ENCODE peak calls at places on chromosomes 5 and 9, in ten cellular contexts. One of them, this sample, is unnamed.

GRCh38 chr9:98333703-98334582 is 78.5 kb upstream of the TBC1D2 start:
- DNase-seq in T-helper 9 cell: no peak
- DNase-seq in Peyer's patch: no peak
- DNase-seq in heart right ventricle: no peak
- DNase-seq in SIG-M5: no peak
- DNase-seq in T follicular helper cell: no peak
- DNase-seq in stimulated activated CD8-positive, alpha-beta memory T cell treated with anti-CD3 and anti-CD28 coated beads, Interleukin-7, amount 100 ng/mL, for 24 hours: no peak
- DNase-seq in CD8-positive, alpha-beta T cell: no peak
- DNase-seq in activated CD4-positive, alpha-beta T cell treated with anti-CD3 and anti-CD28 coated beads, Interleukin-2, amount 50 U/mL, for 1 hour: no peak
- DNase-seq in stimulated activated CD4-positive, alpha-beta T cell treated with anti-CD3 and anti-CD28 coated beads, Interleukin-4, amount 100 ng/mL, for 48 hours: no peak
- DNase-seq in this sample: peak

GRCh38 chr9:90555351-90556057 is 87.1 kb downstream of the DIRAS2 start:
- DNase-seq in T-helper 9 cell: no peak
- DNase-seq in Peyer's patch: no peak
- DNase-seq in heart right ventricle: no peak
- DNase-seq in SIG-M5: no peak
- DNase-seq in T follicular helper cell: no peak
- DNase-seq in stimulated activated CD8-positive, alpha-beta memory T cell treated with anti-CD3 and anti-CD28 coated beads, Interleukin-7, amount 100 ng/mL, for 24 hours: no peak
- DNase-seq in CD8-positive, alpha-beta T cell: no peak
- DNase-seq in activated CD4-positive, alpha-beta T cell treated with anti-CD3 and anti-CD28 coated beads, Interleukin-2, amount 50 U/mL, for 1 hour: no peak
- DNase-seq in stimulated activated CD4-positive, alpha-beta T cell treated with anti-CD3 and anti-CD28 coated beads, Interleukin-4, amount 100 ng/mL, for 48 hours: no peak
- DNase-seq in this sample: no peak

GRCh38 chr5:84059672-84060071 is 325.0 kb downstream of the EDIL3 start:
- DNase-seq in T-helper 9 cell: no peak
- DNase-seq in Peyer's patch: no peak
- DNase-seq in heart right ventricle: no peak
- DNase-seq in SIG-M5: no peak
- DNase-seq in T follicular helper cell: no peak
- DNase-seq in stimulated activated CD8-positive, alpha-beta memory T cell treated with anti-CD3 and anti-CD28 coated beads, Interleukin-7, amount 100 ng/mL, for 24 hours: no peak
- DNase-seq in CD8-positive, alpha-beta T cell: no peak
- DNase-seq in activated CD4-positive, alpha-beta T cell treated with anti-CD3 and anti-CD28 coated beads, Interleukin-2, amount 50 U/mL, for 1 hour: no peak
- DNase-seq in stimulated activated CD4-positive, alpha-beta T cell treated with anti-CD3 and anti-CD28 coated beads, Interleukin-4, amount 100 ng/mL, for 48 hours: no peak
- DNase-seq in this sample: no peak

GRCh38 chr9:94920439-94920951 is 194.0 kb downstream of the AOPEP start:
- DNase-seq in T-helper 9 cell: no peak
- DNase-seq in Peyer's patch: no peak
- DNase-seq in heart right ventricle: no peak
- DNase-seq in SIG-M5: no peak
- DNase-seq in T follicular helper cell: no peak
- DNase-seq in stimulated activated CD8-positive, alpha-beta memory T cell treated with anti-CD3 and anti-CD28 coated beads, Interleukin-7, amount 100 ng/mL, for 24 hours: no peak
- DNase-seq in CD8-positive, alpha-beta T cell: no peak
- DNase-seq in activated CD4-positive, alpha-beta T cell treated with anti-CD3 and anti-CD28 coated beads, Interleukin-2, amount 50 U/mL, for 1 hour: no peak
- DNase-seq in stimulated activated CD4-positive, alpha-beta T cell treated with anti-CD3 and anti-CD28 coated beads, Interleukin-4, amount 100 ng/mL, for 48 hours: no peak
- DNase-seq in this sample: no peak

GRCh38 chr5:67401166-67401565 is 204.6 kb upstream of the CD180 start:
- DNase-seq in T-helper 9 cell: no peak
- DNase-seq in Peyer's patch: no peak
- DNase-seq in heart right ventricle: no peak
- DNase-seq in SIG-M5: no peak
- DNase-seq in T follicular helper cell: no peak
- DNase-seq in stimulated activated CD8-positive, alpha-beta memory T cell treated with anti-CD3 and anti-CD28 coated beads, Interleukin-7, amount 100 ng/mL, for 24 hours: no peak
- DNase-seq in CD8-positive, alpha-beta T cell: no peak
- DNase-seq in activated CD4-positive, alpha-beta T cell treated with anti-CD3 and anti-CD28 coated beads, Interleukin-2, amount 50 U/mL, for 1 hour: no peak
- DNase-seq in stimulated activated CD4-positive, alpha-beta T cell treated with anti-CD3 and anti-CD28 coated beads, Interleukin-4, amount 100 ng/mL, for 48 hours: no peak
- DNase-seq in this sample: no peak

GRCh38 chr5:170121321-170121720 is 15.6 kb downstream of the FOXI1 start:
- DNase-seq in T-helper 9 cell: no peak
- DNase-seq in Peyer's patch: no peak
- DNase-seq in heart right ventricle: no peak
- DNase-seq in SIG-M5: no peak
- DNase-seq in T follicular helper cell: no peak
- DNase-seq in stimulated activated CD8-positive, alpha-beta memory T cell treated with anti-CD3 and anti-CD28 coated beads, Interleukin-7, amount 100 ng/mL, for 24 hours: no peak
- DNase-seq in CD8-positive, alpha-beta T cell: no peak
- DNase-seq in activated CD4-positive, alpha-beta T cell treated with anti-CD3 and anti-CD28 coated beads, Interleukin-2, amount 50 U/mL, for 1 hour: no peak
- DNase-seq in stimulated activated CD4-positive, alpha-beta T cell treated with anti-CD3 and anti-CD28 coated beads, Interleukin-4, amount 100 ng/mL, for 48 hours: no peak
- DNase-seq in this sample: no peak

GRCh38 chr5:88727705-88728313 is 155.2 kb downstream of the MEF2C start:
- DNase-seq in T-helper 9 cell: no peak
- DNase-seq in Peyer's patch: no peak
- DNase-seq in heart right ventricle: no peak
- DNase-seq in SIG-M5: no peak
- DNase-seq in T follicular helper cell: no peak
- DNase-seq in stimulated activated CD8-positive, alpha-beta memory T cell treated with anti-CD3 and anti-CD28 coated beads, Interleukin-7, amount 100 ng/mL, for 24 hours: no peak
- DNase-seq in CD8-positive, alpha-beta T cell: no peak
- DNase-seq in activated CD4-positive, alpha-beta T cell treated with anti-CD3 and anti-CD28 coated beads, Interleukin-2, amount 50 U/mL, for 1 hour: no peak
- DNase-seq in stimulated activated CD4-positive, alpha-beta T cell treated with anti-CD3 and anti-CD28 coated beads, Interleukin-4, amount 100 ng/mL, for 48 hours: no peak
- DNase-seq in this sample: peak

GRCh38 chr9:6938447-6938846 is 180.7 kb downstream of the KDM4C start:
- DNase-seq in T-helper 9 cell: no peak
- DNase-seq in Peyer's patch: no peak
- DNase-seq in heart right ventricle: peak
- DNase-seq in SIG-M5: no peak
- DNase-seq in T follicular helper cell: no peak
- DNase-seq in stimulated activated CD8-positive, alpha-beta memory T cell treated with anti-CD3 and anti-CD28 coated beads, Interleukin-7, amount 100 ng/mL, for 24 hours: no peak
- DNase-seq in CD8-positive, alpha-beta T cell: no peak
- DNase-seq in activated CD4-positive, alpha-beta T cell treated with anti-CD3 and anti-CD28 coated beads, Interleukin-2, amount 50 U/mL, for 1 hour: no peak
- DNase-seq in stimulated activated CD4-positive, alpha-beta T cell treated with anti-CD3 and anti-CD28 coated beads, Interleukin-4, amount 100 ng/mL, for 48 hours: no peak
- DNase-seq in this sample: peak

GRCh38 chr5:148573374-148573773 is 81.0 kb downstream of the HTR4 start:
- DNase-seq in T-helper 9 cell: no peak
- DNase-seq in Peyer's patch: no peak
- DNase-seq in heart right ventricle: no peak
- DNase-seq in SIG-M5: no peak
- DNase-seq in T follicular helper cell: no peak
- DNase-seq in stimulated activated CD8-positive, alpha-beta memory T cell treated with anti-CD3 and anti-CD28 coated beads, Interleukin-7, amount 100 ng/mL, for 24 hours: no peak
- DNase-seq in CD8-positive, alpha-beta T cell: no peak
- DNase-seq in activated CD4-positive, alpha-beta T cell treated with anti-CD3 and anti-CD28 coated beads, Interleukin-2, amount 50 U/mL, for 1 hour: no peak
- DNase-seq in stimulated activated CD4-positive, alpha-beta T cell treated with anti-CD3 and anti-CD28 coated beads, Interleukin-4, amount 100 ng/mL, for 48 hours: no peak
- DNase-seq in this sample: no peak

GRCh38 chr9:137070906-137071275 is 534 bp upstream of the SAPCD2 start:
- DNase-seq in T-helper 9 cell: no peak
- DNase-seq in Peyer's patch: peak
- DNase-seq in heart right ventricle: peak
- DNase-seq in SIG-M5: no peak
- DNase-seq in T follicular helper cell: no peak
- DNase-seq in stimulated activated CD8-positive, alpha-beta memory T cell treated with anti-CD3 and anti-CD28 coated beads, Interleukin-7, amount 100 ng/mL, for 24 hours: no peak
- DNase-seq in CD8-positive, alpha-beta T cell: no peak
- DNase-seq in activated CD4-positive, alpha-beta T cell treated with anti-CD3 and anti-CD28 coated beads, Interleukin-2, amount 50 U/mL, for 1 hour: no peak
- DNase-seq in stimulated activated CD4-positive, alpha-beta T cell treated with anti-CD3 and anti-CD28 coated beads, Interleukin-4, amount 100 ng/mL, for 48 hours: no peak
- DNase-seq in this sample: no peak

GRCh38 chr5:79936644-79937216 is 54.3 kb downstream of the MTX3 start:
- DNase-seq in T-helper 9 cell: no peak
- DNase-seq in Peyer's patch: no peak
- DNase-seq in heart right ventricle: no peak
- DNase-seq in SIG-M5: no peak
- DNase-seq in T follicular helper cell: no peak
- DNase-seq in stimulated activated CD8-positive, alpha-beta memory T cell treated with anti-CD3 and anti-CD28 coated beads, Interleukin-7, amount 100 ng/mL, for 24 hours: no peak
- DNase-seq in CD8-positive, alpha-beta T cell: no peak
- DNase-seq in activated CD4-positive, alpha-beta T cell treated with anti-CD3 and anti-CD28 coated beads, Interleukin-2, amount 50 U/mL, for 1 hour: no peak
- DNase-seq in stimulated activated CD4-positive, alpha-beta T cell treated with anti-CD3 and anti-CD28 coated beads, Interleukin-4, amount 100 ng/mL, for 48 hours: no peak
- DNase-seq in this sample: no peak

GRCh38 chr5:5200133-5200532 is 60.0 kb downstream of the ADAMTS16 start:
- DNase-seq in T-helper 9 cell: no peak
- DNase-seq in Peyer's patch: no peak
- DNase-seq in heart right ventricle: no peak
- DNase-seq in SIG-M5: no peak
- DNase-seq in T follicular helper cell: no peak
- DNase-seq in stimulated activated CD8-positive, alpha-beta memory T cell treated with anti-CD3 and anti-CD28 coated beads, Interleukin-7, amount 100 ng/mL, for 24 hours: no peak
- DNase-seq in CD8-positive, alpha-beta T cell: no peak
- DNase-seq in activated CD4-positive, alpha-beta T cell treated with anti-CD3 and anti-CD28 coated beads, Interleukin-2, amount 50 U/mL, for 1 hour: no peak
- DNase-seq in stimulated activated CD4-positive, alpha-beta T cell treated with anti-CD3 and anti-CD28 coated beads, Interleukin-4, amount 100 ng/mL, for 48 hours: no peak
- DNase-seq in this sample: no peak

GRCh38 chr9:137159105-137160053 is 10.5 kb downstream of the LRRC26 start:
- DNase-seq in T-helper 9 cell: no peak
- DNase-seq in Peyer's patch: no peak
- DNase-seq in heart right ventricle: no peak
- DNase-seq in SIG-M5: no peak
- DNase-seq in T follicular helper cell: no peak
- DNase-seq in stimulated activated CD8-positive, alpha-beta memory T cell treated with anti-CD3 and anti-CD28 coated beads, Interleukin-7, amount 100 ng/mL, for 24 hours: no peak
- DNase-seq in CD8-positive, alpha-beta T cell: no peak
- DNase-seq in activated CD4-positive, alpha-beta T cell treated with anti-CD3 and anti-CD28 coated beads, Interleukin-2, amount 50 U/mL, for 1 hour: no peak
- DNase-seq in stimulated activated CD4-positive, alpha-beta T cell treated with anti-CD3 and anti-CD28 coated beads, Interleukin-4, amount 100 ng/mL, for 48 hours: no peak
- DNase-seq in this sample: no peak

GRCh38 chr9:65411901-65412300 is 126.9 kb upstream of the FOXD4L5 start:
- DNase-seq in T-helper 9 cell: no peak
- DNase-seq in Peyer's patch: no peak
- DNase-seq in heart right ventricle: no peak
- DNase-seq in SIG-M5: no peak
- DNase-seq in T follicular helper cell: no peak
- DNase-seq in stimulated activated CD8-positive, alpha-beta memory T cell treated with anti-CD3 and anti-CD28 coated beads, Interleukin-7, amount 100 ng/mL, for 24 hours: no peak
- DNase-seq in CD8-positive, alpha-beta T cell: no peak
- DNase-seq in activated CD4-positive, alpha-beta T cell treated with anti-CD3 and anti-CD28 coated beads, Interleukin-2, amount 50 U/mL, for 1 hour: no peak
- DNase-seq in stimulated activated CD4-positive, alpha-beta T cell treated with anti-CD3 and anti-CD28 coated beads, Interleukin-4, amount 100 ng/mL, for 48 hours: no peak
- DNase-seq in this sample: no peak

GRCh38 chr5:103502651-103503050 is 59.9 kb downstream of the NUDT12 start:
- DNase-seq in T-helper 9 cell: no peak
- DNase-seq in Peyer's patch: no peak
- DNase-seq in heart right ventricle: no peak
- DNase-seq in SIG-M5: no peak
- DNase-seq in T follicular helper cell: no peak
- DNase-seq in stimulated activated CD8-positive, alpha-beta memory T cell treated with anti-CD3 and anti-CD28 coated beads, Interleukin-7, amount 100 ng/mL, for 24 hours: no peak
- DNase-seq in CD8-positive, alpha-beta T cell: no peak
- DNase-seq in activated CD4-positive, alpha-beta T cell treated with anti-CD3 and anti-CD28 coated beads, Interleukin-2, amount 50 U/mL, for 1 hour: no peak
- DNase-seq in stimulated activated CD4-positive, alpha-beta T cell treated with anti-CD3 and anti-CD28 coated beads, Interleukin-4, amount 100 ng/mL, for 48 hours: no peak
- DNase-seq in this sample: no peak

GRCh38 chr9:91817493-91818225 is 132.4 kb downstream of the ROR2 start:
- DNase-seq in T-helper 9 cell: no peak
- DNase-seq in Peyer's patch: no peak
- DNase-seq in heart right ventricle: no peak
- DNase-seq in SIG-M5: no peak
- DNase-seq in T follicular helper cell: no peak
- DNase-seq in stimulated activated CD8-positive, alpha-beta memory T cell treated with anti-CD3 and anti-CD28 coated beads, Interleukin-7, amount 100 ng/mL, for 24 hours: no peak
- DNase-seq in CD8-positive, alpha-beta T cell: no peak
- DNase-seq in activated CD4-positive, alpha-beta T cell treated with anti-CD3 and anti-CD28 coated beads, Interleukin-2, amount 50 U/mL, for 1 hour: no peak
- DNase-seq in stimulated activated CD4-positive, alpha-beta T cell treated with anti-CD3 and anti-CD28 coated beads, Interleukin-4, amount 100 ng/mL, for 48 hours: no peak
- DNase-seq in this sample: peak

GRCh38 chr5:109239501-109239900 is 170.3 kb downstream of the PJA2 start:
- DNase-seq in T-helper 9 cell: no peak
- DNase-seq in Peyer's patch: no peak
- DNase-seq in heart right ventricle: no peak
- DNase-seq in SIG-M5: no peak
- DNase-seq in T follicular helper cell: no peak
- DNase-seq in stimulated activated CD8-positive, alpha-beta memory T cell treated with anti-CD3 and anti-CD28 coated beads, Interleukin-7, amount 100 ng/mL, for 24 hours: no peak
- DNase-seq in CD8-positive, alpha-beta T cell: no peak
- DNase-seq in activated CD4-positive, alpha-beta T cell treated with anti-CD3 and anti-CD28 coated beads, Interleukin-2, amount 50 U/mL, for 1 hour: no peak
- DNase-seq in stimulated activated CD4-positive, alpha-beta T cell treated with anti-CD3 and anti-CD28 coated beads, Interleukin-4, amount 100 ng/mL, for 48 hours: no peak
- DNase-seq in this sample: no peak

GRCh38 chr5:169251685-169252084 is 49.3 kb downstream of the SLIT3 start:
- DNase-seq in T-helper 9 cell: no peak
- DNase-seq in Peyer's patch: no peak
- DNase-seq in heart right ventricle: no peak
- DNase-seq in SIG-M5: no peak
- DNase-seq in T follicular helper cell: no peak
- DNase-seq in stimulated activated CD8-positive, alpha-beta memory T cell treated with anti-CD3 and anti-CD28 coated beads, Interleukin-7, amount 100 ng/mL, for 24 hours: no peak
- DNase-seq in CD8-positive, alpha-beta T cell: no peak
- DNase-seq in activated CD4-positive, alpha-beta T cell treated with anti-CD3 and anti-CD28 coated beads, Interleukin-2, amount 50 U/mL, for 1 hour: no peak
- DNase-seq in stimulated activated CD4-positive, alpha-beta T cell treated with anti-CD3 and anti-CD28 coated beads, Interleukin-4, amount 100 ng/mL, for 48 hours: no peak
- DNase-seq in this sample: no peak